ENCODE peak calls at places on chromosomes 16 and 17, in eight cellular contexts. B, D, Y, Z, G, R, M and P are unnamed samples.

GRCh38 chr17:57553991-57554825 is 190.9 kb downstream of the CCDC182 start:
- DNase-seq in Y (peak), G (no peak), R (no peak), B (peak), M (peak), Z (peak), D (no peak), P (no peak)

GRCh38 chr16:88007321-88007731 is 56.1 kb downstream of the BANP start:
- DNase-seq in B (peak), D (no peak), Z (no peak), G (no peak), Y (no peak), M (no peak), R (no peak), P (no peak)

GRCh38 chr17:57424777-57425188 is 168.5 kb downstream of the MSI2 start:
- DNase-seq in M (no peak), D (no peak), Y (peak), R (no peak), G (no peak), Z (no peak), B (peak), P (no peak)

GRCh38 chr17:58083491-58084316 is 485 bp downstream of the DYNLL2 start:
- DNase-seq in Y (peak), Z (peak), B (peak), M (peak), G (no peak), R (no peak), D (peak), P (peak)

GRCh38 chr17:30530346-30531025 is 53.3 kb downstream of the GOSR1 start:
- DNase-seq in G (no peak), Z (no peak), R (no peak), Y (peak), B (no peak), D (no peak), M (no peak), P (no peak)

GRCh38 chr17:70298929-70299529 is 129.7 kb downstream of the KCNJ2 start:
- DNase-seq in Y (no peak), Z (no peak), D (no peak), R (no peak), B (no peak), G (no peak), M (no peak), P (no peak)

GRCh38 chr17:50087246-50087911 is 7.8 kb upstream of the PDK2 start:
- DNase-seq in R (no peak), Y (peak), B (peak), D (peak), Z (peak), G (peak), M (peak), P (peak)

GRCh38 chr16:57480127-57480753 is 6.1 kb downstream of the DOK4 start:
- DNase-seq in Y (peak), D (peak), G (no peak), M (no peak), B (no peak), Z (no peak), R (peak), P (no peak)

GRCh38 chr17:80855968-80856862 is 135.4 kb upstream of the CHMP6 start:
- DNase-seq in B (no peak), D (peak), R (peak), M (no peak), G (no peak), Z (peak), Y (peak), P (no peak)

GRCh38 chr17:15406081-15406480 is 61.3 kb downstream of the CDRT4 start:
- DNase-seq in B (no peak), Z (no peak), Y (no peak), G (no peak), M (no peak), R (no peak), D (no peak), P (no peak)

GRCh38 chr17:42179911-42180410 is 981 bp downstream of the KCNH4 start:
- DNase-seq in Y (peak), M (peak), G (peak), D (no peak), B (peak), R (no peak), Z (no peak), P (peak)

GRCh38 chr17:69716571-69716970 is 302.1 kb downstream of the MAP2K6 start:
- DNase-seq in M (no peak), Z (no peak), Y (no peak), G (no peak), D (no peak), B (no peak), R (peak), P (no peak)

GRCh38 chr17:30858556-30859250 is 26.9 kb downstream of the ATAD5 start:
- DNase-seq in D (no peak), R (no peak), Y (peak), B (no peak), G (no peak), Z (no peak), M (no peak), P (no peak)

GRCh38 chr17:60959696-60960095 is 282.0 kb downstream of the BCAS3 start:
- DNase-seq in R (no peak), Y (no peak), B (no peak), Z (no peak), M (no peak), D (no peak), G (no peak), P (no peak)

GRCh38 chr17:38861399-38861843 is 7.9 kb upstream of the RPL23 start:
- DNase-seq in G (no peak), Z (no peak), Y (no peak), B (no peak), M (no peak), D (peak), R (no peak), P (no peak)

GRCh38 chr16:88349903-88350900 is 32.6 kb upstream of the ZNF469 start:
- DNase-seq in B (no peak), D (no peak), Y (no peak), R (no peak), M (no peak), G (no peak), Z (no peak), P (no peak)

GRCh38 chr17:82110298-82110697 is 12.3 kb upstream of the FASN start:
- DNase-seq in Z (peak), Y (no peak), G (no peak), D (peak), B (no peak), R (no peak), M (no peak), P (no peak)

GRCh38 chr17:6187836-6188235 is 117.7 kb downstream of the WSCD1 start:
- DNase-seq in M (no peak), R (no peak), Y (no peak), D (no peak), B (no peak), G (no peak), Z (no peak), P (no peak)

GRCh38 chr17:29584452-29585079 is 4.9 kb downstream of the GIT1 start:
- DNase-seq in Y (no peak), D (no peak), Z (peak), G (no peak), M (no peak), R (no peak), B (no peak), P (no peak)

GRCh38 chr17:32240745-32241144 is 24.9 kb upstream of the RHBDL3 start:
- DNase-seq in B (no peak), Z (no peak), D (no peak), R (no peak), G (no peak), Y (no peak), M (no peak), P (no peak)

GRCh38 chr16:4113358-4114256 is 2.6 kb downstream of the ADCY9 start:
- DNase-seq in B (no peak), Z (no peak), R (no peak), G (no peak), Y (no peak), M (no peak), D (no peak), P (no peak)

GRCh38 chr17:79950711-79951110 is 85.0 kb downstream of the TBC1D16 start:
- DNase-seq in Z (no peak), D (no peak), G (peak), B (no peak), R (no peak), M (peak), Y (no peak), P (no peak)

GRCh38 chr16:914453-914852 is 56.3 kb downstream of the LMF1 start:
- DNase-seq in D (no peak), M (no peak), R (no peak), Y (peak), Z (no peak), B (no peak), G (no peak), P (no peak)

GRCh38 chr16:56600398-56600999 is 7.9 kb upstream of the MT2A start:
- DNase-seq in Z (peak), B (peak), D (peak), M (peak), Y (peak), G (peak), R (no peak), P (no peak)

GRCh38 chr16:50038756-50039529 is 13.9 kb downstream of the CNEP1R1 start:
- DNase-seq in M (no peak), R (no peak), D (no peak), Z (no peak), Y (no peak), G (no peak), B (no peak), P (no peak)

GRCh38 chr17:77644981-77645380 is 313.5 kb upstream of the TNRC6C start:
- DNase-seq in Y (no peak), B (no peak), D (no peak), Z (no peak), G (no peak), R (no peak), M (peak), P (no peak)

GRCh38 chr16:78505544-78506371 is 406.3 kb downstream of the WWOX start:
- DNase-seq in Z (no peak), R (no peak), M (no peak), Y (no peak), D (no peak), G (no peak), B (no peak), P (no peak)

GRCh38 chr17:72287586-72287985 is 166.8 kb downstream of the SOX9 start:
- DNase-seq in Z (no peak), R (no peak), B (no peak), M (no peak), G (no peak), D (no peak), Y (no peak), P (no peak)

GRCh38 chr16:56355786-56356275 is 69.5 kb downstream of the AMFR start:
- DNase-seq in Z (no peak), B (no peak), M (no peak), G (no peak), D (no peak), R (no peak), Y (no peak), P (no peak)

GRCh38 chr16:19113577-19114358 is at the start of gene ITPRIPL2:
- DNase-seq in D (peak), G (peak), R (peak), Y (peak), M (peak), B (peak), Z (peak), P (peak)

GRCh38 chr17:46793541-46793940 is 25.0 kb downstream of the WNT3 start:
- DNase-seq in M (no peak), R (no peak), D (no peak), Y (no peak), Z (no peak), B (no peak), G (no peak), P (no peak)

GRCh38 chr16:76729525-76729924 is 452.3 kb downstream of the CNTNAP4 start:
- DNase-seq in Z (no peak), G (no peak), Y (no peak), M (no peak), R (no peak), D (no peak), B (no peak), P (no peak)

GRCh38 chr17:43945074-43945824 is 3.0 kb upstream of the PPY start:
- DNase-seq in Z (no peak), M (no peak), R (peak), D (no peak), G (no peak), Y (peak), B (no peak), P (no peak)

GRCh38 chr17:76820523-76820922 is 47.7 kb upstream of the MGAT5B start:
- DNase-seq in B (no peak), R (no peak), D (no peak), Y (no peak), Z (no peak), G (no peak), M (no peak), P (no peak)

DNA sequence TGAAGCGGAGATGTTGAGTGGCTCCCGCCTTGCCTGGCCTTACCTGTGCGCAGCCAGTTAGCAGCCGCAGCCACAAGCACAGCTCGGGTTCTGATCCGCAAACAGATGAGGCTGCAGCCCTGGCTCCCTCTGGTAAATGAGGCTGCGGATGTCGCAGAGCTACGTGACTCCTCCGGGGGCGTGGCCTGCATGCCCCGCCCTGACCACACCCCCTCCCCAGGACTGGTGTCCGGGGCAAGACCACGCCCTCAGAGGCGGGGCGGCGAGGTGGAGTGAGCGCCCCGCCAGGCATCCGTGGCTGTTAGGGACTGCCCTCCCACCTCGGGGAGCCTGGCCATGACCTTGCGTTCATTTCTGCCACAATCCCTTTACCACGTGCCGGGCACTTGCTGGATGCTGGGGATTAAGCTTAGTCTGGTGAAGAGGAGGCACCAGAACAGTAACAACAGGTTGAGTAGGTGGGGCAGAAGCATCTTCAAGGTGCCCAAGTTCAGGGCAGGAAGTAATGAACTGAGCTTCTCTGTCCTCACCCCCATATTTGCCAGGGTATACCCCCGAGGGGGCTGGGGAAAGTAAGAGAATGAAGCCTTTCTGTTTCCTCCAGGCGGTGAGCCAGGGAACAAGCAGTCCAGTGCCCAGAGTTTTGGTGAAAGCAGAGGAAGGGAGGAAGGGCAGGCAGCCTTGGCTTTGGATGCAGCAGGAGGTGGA is at the start of gene ALDOC:
- DNase-seq in G (peak), Z (peak), D (peak), Y (peak), M (peak), B (peak), R (peak), P (peak)
- TF ChIP-seq CTCF in G (no peak), Z (no peak), D (no peak), Y (no peak), M (no peak), B (no peak), R (no peak), P (no peak)

GRCh38 chr17:28492352-28493310 is 13.5 kb upstream of the FOXN1 start:
- DNase-seq in B (no peak), M (no peak), R (no peak), G (no peak), D (no peak), Z (no peak), Y (no peak), P (no peak)
- TF ChIP-seq CTCF in B (no peak), M (no peak), R (no peak), G (no peak), D (no peak), Z (no peak), Y (no peak), P (no peak)

GRCh38 chr16:83717308-83717707 is 90.5 kb upstream of the HSBP1 start:
- DNase-seq in G (no peak), D (no peak), R (no peak), M (peak), B (no peak), Z (no peak), Y (no peak), P (no peak)
- TF ChIP-seq CTCF in G (no peak), D (no peak), R (no peak), M (peak), B (no peak), Z (no peak), Y (no peak), P (no peak)

DNA sequence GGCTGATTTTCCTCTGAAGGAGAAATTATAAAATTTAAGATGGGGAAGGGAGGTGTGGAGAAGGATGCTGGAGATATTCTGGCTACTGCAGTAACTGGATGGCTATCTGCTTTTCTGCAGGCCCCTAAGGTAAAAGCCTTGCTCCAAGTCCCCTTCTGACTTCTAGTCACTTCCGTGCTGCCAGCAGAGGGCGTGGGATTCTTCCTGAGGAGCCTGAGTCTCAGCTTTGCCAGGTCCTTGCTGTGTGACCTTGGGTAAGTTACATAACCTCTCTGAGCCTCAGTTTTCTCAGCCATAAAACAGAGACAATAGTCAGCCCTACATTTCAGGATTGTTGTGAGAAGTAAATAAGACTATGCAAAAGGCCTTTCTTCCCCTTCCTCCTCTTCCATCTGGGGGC is 24.3 kb upstream of the TMEM220 start:
- DNase-seq in D (peak), Z (no peak), B (no peak), R (no peak), Y (peak), G (peak), M (peak), P (no peak)
- TF ChIP-seq CTCF in D (peak), Z (peak), B (peak), R (peak), Y (peak), G (peak), M (peak), P (peak)

GRCh38 chr17:63440127-63440769 is 5.9 kb downstream of the CYB561 start:
- DNase-seq in B (no peak), R (no peak), G (no peak), Z (no peak), Y (no peak), M (no peak), D (no peak), P (no peak)
- TF ChIP-seq CTCF in B (no peak), R (no peak), G (no peak), Z (no peak), Y (no peak), M (no peak), D (no peak), P (no peak)

DNA sequence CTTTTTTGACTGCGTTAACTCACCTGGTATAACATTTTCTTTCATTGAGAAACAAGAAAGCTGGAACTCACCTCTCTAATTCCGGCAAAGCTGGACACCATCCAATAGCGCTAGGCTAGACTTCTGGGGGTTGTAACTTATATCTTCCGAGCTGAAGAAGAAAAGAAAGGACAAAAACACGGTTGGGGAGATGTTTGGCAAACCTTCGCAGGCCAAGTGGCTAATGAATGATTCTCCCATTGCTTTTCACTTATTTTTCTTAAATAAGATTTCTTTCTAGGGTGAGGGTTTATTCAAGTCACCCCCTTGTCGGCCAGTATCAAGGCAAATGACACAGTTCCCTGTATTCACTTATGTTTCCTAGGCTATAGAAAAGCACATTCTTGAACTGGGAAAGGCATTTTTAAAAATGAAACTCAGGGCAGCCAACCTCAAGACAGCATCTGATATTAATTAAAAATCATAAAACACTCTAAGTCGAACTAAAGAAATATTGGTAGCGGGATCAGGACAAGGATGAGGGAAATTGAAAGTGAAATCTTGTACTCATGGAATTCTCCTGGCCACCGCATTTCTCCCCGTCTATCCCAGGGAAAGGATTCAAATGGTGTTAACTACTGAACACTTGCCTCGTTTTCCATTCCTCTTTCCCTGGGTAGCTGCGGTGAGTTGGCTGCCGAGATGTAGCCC is 95.9 kb upstream of the ZFHX3 start:
- DNase-seq in Y (no peak), D (no peak), Z (no peak), M (no peak), G (no peak), R (peak), B (no peak), P (no peak)
- TF ChIP-seq CTCF in Y (no peak), D (no peak), Z (no peak), M (no peak), G (no peak), R (no peak), B (no peak), P (no peak)

GRCh38 chr17:17029938-17030337 is 12.3 kb upstream of the MPRIP start:
- DNase-seq in Z (no peak), R (no peak), D (no peak), Y (no peak), M (peak), B (no peak), G (no peak), P (no peak)

GRCh38 chr17:17034028-17034427 is 8.2 kb upstream of the MPRIP start:
- DNase-seq in Z (no peak), R (no peak), Y (no peak), G (no peak), D (no peak), B (no peak), M (no peak), P (no peak)

GRCh38 chr17:17033466-17033865 is 8.8 kb upstream of the MPRIP start:
- DNase-seq in Y (no peak), G (no peak), M (no peak), D (no peak), R (no peak), Z (no peak), B (no peak), P (no peak)

GRCh38 chr17:17030515-17031211 is 11.6 kb upstream of the MPRIP start:
- DNase-seq in Y (no peak), R (no peak), M (no peak), B (no peak), Z (no peak), D (no peak), G (no peak), P (no peak)

GRCh38 chr17:17032131-17032692 is 10.0 kb upstream of the MPRIP start:
- DNase-seq in D (peak), G (no peak), M (peak), B (no peak), Z (no peak), Y (peak), R (peak), P (no peak)
- TF ChIP-seq CTCF in D (no peak), G (no peak), M (no peak), B (no peak), Z (no peak), Y (no peak), R (no peak), P (no peak)

GRCh38 chr17:16453493-16453851 is 38.1 kb downstream of the TRPV2 start:
- DNase-seq in R (no peak), Y (no peak), Z (no peak), G (no peak), M (no peak), B (no peak), D (no peak), P (no peak)
- TF ChIP-seq CTCF in R (no peak), Y (no peak), Z (peak), G (no peak), M (no peak), B (no peak), D (no peak), P (no peak)